ENCODE peak calls at places on chromosomes 5 and 9, in five cellular contexts. J is stomach, M is right cardiac atrium, P is IMR-90, T is WERI-Rb-1. I is an unnamed sample.

GRCh38 chr5:138466058-138466899 is 1.0 kb downstream of the EGR1 start:
- DNase-seq in J (peak), M (peak), P (peak), T (no peak), I (peak)

GRCh38 chr9:3299872-3300271 is 225.9 kb downstream of the RFX3 start:
- DNase-seq in J (no peak), M (no peak), P (no peak), T (no peak), I (no peak)

GRCh38 chr5:61811052-61811451 is 479.0 kb downstream of the ZSWIM6 start:
- DNase-seq in J (no peak), M (no peak), P (no peak), T (no peak), I (no peak)

GRCh38 chr5:108728566-108729305 is 19.0 kb upstream of the FER start:
- DNase-seq in J (no peak), M (no peak), P (no peak), T (no peak), I (no peak)

GRCh38 chr5:134477462-134478245 is 47.8 kb upstream of the JADE2 start:
- DNase-seq in J (no peak), M (no peak), P (no peak), T (no peak), I (no peak)

GRCh38 chr9:81682797-81683196 is 6.5 kb downstream of the TLE1 start:
- DNase-seq in J (peak), M (no peak), P (no peak), T (no peak), I (no peak)

GRCh38 chr5:24444439-24444838 is 200.3 kb downstream of the CDH10 start:
- DNase-seq in J (no peak), M (no peak), P (no peak), T (no peak), I (no peak)

GRCh38 chr5:132022737-132023136 is 11.3 kb upstream of the ACSL6 start:
- DNase-seq in J (no peak), M (no peak), P (no peak), T (no peak), I (no peak)

GRCh38 chr9:131449276-131449675 is 53.4 kb upstream of the POMT1 start:
- DNase-seq in J (no peak), M (no peak), P (no peak), T (no peak), I (no peak)

GRCh38 chr5:87076411-87076810 is 191.3 kb upstream of the RASA1 start:
- DNase-seq in J (no peak), M (no peak), P (no peak), T (no peak), I (no peak)

GRCh38 chr5:145915970-145916638 is 20.3 kb upstream of the SH3RF2 start:
- DNase-seq in J (no peak), M (no peak), P (no peak), T (no peak), I (no peak)

GRCh38 chr9:99606955-99607354 is 214.7 kb upstream of the NR4A3 start:
- DNase-seq in J (no peak), M (no peak), P (no peak), T (no peak), I (no peak)

GRCh38 chr9:120110520-120110919 is 469.4 kb downstream of the CDK5RAP2 start:
- DNase-seq in J (no peak), M (no peak), P (no peak), T (no peak), I (no peak)

GRCh38 chr5:154190652-154191304 is at the start of gene GALNT10:
- DNase-seq in J (peak), M (peak), P (peak), T (peak), I (peak)

GRCh38 chr5:181236954-181237641 is 6.6 kb downstream of the RACK1 start:
- DNase-seq in J (no peak), M (no peak), P (no peak), T (no peak), I (no peak)

GRCh38 chr9:6600426-6600825 is 45.1 kb downstream of the GLDC start:
- DNase-seq in J (no peak), M (no peak), P (no peak), T (no peak), I (no peak)

GRCh38 chr9:6592791-6593190 is 52.7 kb downstream of the GLDC start:
- DNase-seq in J (no peak), M (no peak), P (no peak), T (no peak), I (no peak)

GRCh38 chr9:6600006-6600405 is 45.5 kb downstream of the GLDC start:
- DNase-seq in J (no peak), M (no peak), P (no peak), T (no peak), I (no peak)

GRCh38 chr9:6598249-6598725 is 47.2 kb downstream of the GLDC start:
- DNase-seq in J (no peak), M (no peak), P (peak), T (no peak), I (no peak)
- H3K4me3 ChIP-seq in J (no peak), M (no peak), P (no peak), T (no peak), I (no peak)

DNA sequence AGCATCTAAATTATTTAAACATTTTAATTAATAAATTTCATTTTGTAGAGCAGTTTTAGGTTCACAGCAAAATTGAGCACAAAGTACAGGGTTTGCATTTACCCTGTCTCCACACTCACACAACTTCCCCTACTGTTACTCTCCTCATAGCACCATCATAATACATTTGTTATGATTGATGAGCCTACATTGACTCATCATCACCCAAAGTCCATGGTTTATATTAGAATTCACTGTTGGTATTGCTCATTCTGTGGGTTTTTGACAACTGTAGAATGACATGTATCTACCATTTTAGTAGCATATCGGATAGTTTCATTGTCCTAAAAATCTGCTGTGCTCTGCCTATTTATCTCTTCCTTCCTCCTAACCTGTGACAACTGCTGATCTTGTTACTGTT is 411.1 kb upstream of the MPDZ start:
- DNase-seq in J (no peak), M (no peak), P (peak), T (no peak), I (no peak)
- H3K27ac ChIP-seq in J (no peak), M (no peak), P (no peak), T (no peak), I (no peak)

GRCh38 chr5:89187268-89187667 is 304.3 kb upstream of the MEF2C start:
- DNase-seq in J (no peak), M (no peak), P (no peak), T (no peak), I (no peak)

GRCh38 chr5:89191374-89191773 is 308.4 kb upstream of the MEF2C start:
- DNase-seq in J (no peak), M (no peak), P (no peak), T (no peak), I (no peak)

GRCh38 chr5:89187883-89188465 is 305.0 kb upstream of the MEF2C start:
- DNase-seq in J (no peak), M (no peak), P (no peak), T (no peak), I (no peak)

DNA sequence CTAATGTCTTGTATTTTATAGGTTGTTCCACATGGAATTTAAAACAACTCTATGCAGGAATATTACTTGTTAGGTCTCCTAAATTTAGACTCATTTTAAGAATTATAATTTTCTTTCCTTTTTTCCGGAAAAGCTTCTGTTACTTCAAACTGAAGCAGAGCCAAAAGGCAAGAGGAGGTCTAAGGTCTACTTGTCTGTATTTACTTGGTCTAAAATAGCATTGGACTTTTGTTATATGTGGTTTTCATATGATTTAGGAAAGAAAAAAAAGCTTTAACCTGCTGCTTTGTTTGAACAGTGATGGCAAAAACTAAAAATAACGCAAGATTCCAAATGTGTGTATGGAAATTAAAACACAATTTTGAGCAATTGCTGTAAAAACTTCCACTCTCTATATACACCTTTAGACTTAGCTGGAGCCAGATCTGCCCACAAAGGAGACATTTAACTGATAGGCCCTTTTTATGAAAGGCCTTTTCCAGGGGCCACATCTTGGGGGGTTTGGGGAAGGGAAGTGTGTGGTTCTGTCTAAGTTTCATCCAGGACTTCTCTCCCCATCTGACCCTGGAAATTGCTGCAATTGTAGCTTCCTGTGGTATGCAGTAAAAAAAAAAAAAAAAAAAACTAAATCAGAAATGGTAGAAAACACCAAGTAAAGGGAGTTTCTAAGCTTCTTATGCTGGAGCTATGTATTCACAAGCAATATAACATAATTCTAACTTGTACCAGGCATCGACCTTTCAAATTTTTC is 307.7 kb upstream of the MEF2C start:
- DNase-seq in J (no peak), M (no peak), P (no peak), T (no peak), I (no peak)
- H3K4me3 ChIP-seq in J (no peak), M (no peak), P (no peak), T (no peak), I (no peak)

GRCh38 chr5:120258123-120258522 is 206.0 kb upstream of the PRR16 start:
- DNase-seq in J (no peak), M (no peak), P (no peak), T (no peak), I (no peak)
- H3K27ac ChIP-seq in J (no peak), M (no peak), P (no peak), T (no peak), I (no peak)

DNA sequence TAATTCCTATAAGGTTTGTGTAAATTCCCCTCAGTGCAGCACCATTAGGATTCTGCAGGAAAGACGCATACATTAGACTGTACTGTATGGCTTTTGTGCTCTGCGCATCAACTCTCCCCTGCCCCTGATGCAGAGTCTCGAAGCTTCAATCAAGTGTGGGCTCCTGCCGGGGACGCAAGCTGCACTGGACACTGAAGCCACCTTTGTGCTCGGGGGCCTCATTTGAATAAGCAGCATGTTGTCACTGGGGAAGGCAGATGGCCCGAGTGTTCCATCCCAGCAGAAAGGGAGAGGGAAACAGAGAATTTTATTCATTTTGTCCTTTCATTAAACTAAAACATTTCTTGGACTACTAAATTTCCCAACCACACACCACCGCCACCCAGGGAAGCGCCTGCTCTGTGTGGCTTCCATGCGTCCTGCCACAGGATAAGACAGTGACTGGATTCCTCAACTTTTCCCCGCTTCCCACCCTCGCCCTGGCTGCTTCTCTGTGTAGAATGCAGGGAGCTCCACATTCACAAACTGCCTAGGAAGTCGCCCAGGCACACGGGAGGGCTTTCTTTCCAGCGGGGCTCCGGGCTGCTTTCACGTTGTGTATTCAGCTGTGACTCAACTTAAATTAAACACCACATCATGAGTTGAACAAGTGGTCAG is 635.4 kb downstream of the IRX1 start:
- DNase-seq in J (no peak), M (no peak), P (no peak), T (peak), I (no peak)
- H3K4me3 ChIP-seq in J (no peak), M (no peak), P (no peak), T (no peak), I (no peak)

DNA sequence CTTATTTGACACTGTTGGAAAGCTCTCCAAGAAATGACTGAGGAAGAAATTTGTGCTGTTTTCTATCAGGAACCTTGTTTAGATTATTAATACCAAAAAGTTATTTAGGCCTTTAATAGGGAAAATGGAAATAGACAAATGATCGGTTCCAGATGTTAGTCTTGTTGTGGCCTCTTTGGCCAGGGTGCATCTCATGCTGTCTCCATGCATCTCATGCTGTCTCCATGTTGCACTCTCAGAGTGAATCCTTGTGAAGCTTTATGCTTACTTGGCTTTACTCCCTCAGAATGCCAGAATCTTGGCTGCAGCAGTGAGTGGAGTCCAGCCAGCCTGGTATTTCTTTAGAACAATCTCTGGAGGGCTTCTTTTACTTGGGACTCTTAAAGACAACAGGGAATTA is 185.5 kb downstream of the ARHGAP26 start:
- DNase-seq in J (no peak), M (no peak), P (no peak), T (no peak), I (no peak)
- H3K27ac ChIP-seq in J (peak), M (peak), P (no peak), T (no peak), I (no peak)

GRCh38 chr9:5493597-5494511 is 16.5 kb upstream of the PDCD1LG2 start:
- DNase-seq in J (no peak), M (no peak), P (peak), T (no peak), I (peak)
- H3K4me3 ChIP-seq in J (no peak), M (no peak), P (no peak), T (no peak), I (peak)

DNA sequence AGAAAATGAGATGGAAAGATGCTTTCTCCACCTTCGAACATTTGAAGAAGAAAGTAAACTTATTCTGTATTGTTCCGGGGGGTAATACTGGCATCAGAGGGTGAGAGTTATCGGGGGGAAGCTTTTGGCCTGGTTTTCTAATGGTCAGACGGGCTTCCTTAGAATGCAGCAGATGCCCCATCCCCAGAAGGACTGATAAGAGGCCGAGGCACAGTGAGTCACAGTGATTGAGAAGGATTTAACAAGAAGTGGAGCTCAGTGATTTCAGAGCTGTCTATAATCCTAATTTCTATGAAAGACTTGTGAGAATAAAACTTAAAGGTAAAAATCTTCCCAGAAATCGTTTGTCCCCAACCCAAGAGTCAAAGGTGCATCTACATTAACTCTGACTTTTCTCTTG is 123.9 kb downstream of the DOCK8 start:
- DNase-seq in J (no peak), M (no peak), P (no peak), T (peak), I (no peak)
- H3K27ac ChIP-seq in J (no peak), M (no peak), P (no peak), T (peak), I (no peak)